ENCODE peak calls at places on chromosome 7, in nine cellular contexts. One of them, this sample, is unnamed.

GRCh38 chr7:151060416-151061234 is 1.2 kb downstream of the SLC4A2 start:
- DNase-seq in endothelial cell of umbilical vein: peak; percentile 32
- DNase-seq in cardiac muscle cell: peak; percentile 55
- DNase-seq in lung: no peak
- DNase-seq in brain microvascular endothelial cell: no peak
- DNase-seq in tibial nerve: no peak
- DNase-seq in left lung: peak; percentile 71
- DNase-seq in GM23338: no peak
- DNase-seq in ascending aorta: no peak
- DNase-seq in this sample: peak; percentile 57

GRCh38 chr7:157834501-157835143 is 497.8 kb downstream of the DNAJB6 start:
- DNase-seq in endothelial cell of umbilical vein: no peak
- DNase-seq in cardiac muscle cell: no peak
- DNase-seq in lung: no peak
- DNase-seq in brain microvascular endothelial cell: no peak
- DNase-seq in tibial nerve: no peak
- DNase-seq in left lung: no peak
- DNase-seq in GM23338: no peak
- DNase-seq in ascending aorta: no peak
- DNase-seq in this sample: no peak

GRCh38 chr7:23687011-23687410 is 7.0 kb downstream of the FAM221A start:
- DNase-seq in endothelial cell of umbilical vein: no peak
- DNase-seq in cardiac muscle cell: no peak
- DNase-seq in lung: no peak
- DNase-seq in brain microvascular endothelial cell: no peak
- DNase-seq in tibial nerve: no peak
- DNase-seq in left lung: no peak
- DNase-seq in GM23338: no peak
- DNase-seq in ascending aorta: no peak
- DNase-seq in this sample: no peak

GRCh38 chr7:149866817-149867447 is 6.8 kb upstream of the ATP6V0E2 start:
- DNase-seq in endothelial cell of umbilical vein: no peak
- DNase-seq in cardiac muscle cell: peak; percentile 93
- DNase-seq in lung: no peak
- DNase-seq in brain microvascular endothelial cell: peak; percentile 62
- DNase-seq in tibial nerve: no peak
- DNase-seq in left lung: no peak
- DNase-seq in GM23338: no peak
- DNase-seq in ascending aorta: no peak
- DNase-seq in this sample: peak; percentile 24

GRCh38 chr7:584122-584465 is 64.4 kb upstream of the PDGFA start:
- DNase-seq in endothelial cell of umbilical vein: no peak
- DNase-seq in cardiac muscle cell: no peak
- DNase-seq in lung: no peak
- DNase-seq in brain microvascular endothelial cell: no peak
- DNase-seq in tibial nerve: no peak
- DNase-seq in left lung: no peak
- DNase-seq in GM23338: no peak
- DNase-seq in ascending aorta: no peak
- DNase-seq in this sample: no peak

GRCh38 chr7:40815512-40815911 is 680.7 kb downstream of the SUGCT start:
- DNase-seq in endothelial cell of umbilical vein: no peak
- DNase-seq in cardiac muscle cell: no peak
- DNase-seq in lung: no peak
- DNase-seq in brain microvascular endothelial cell: no peak
- DNase-seq in tibial nerve: no peak
- DNase-seq in left lung: no peak
- DNase-seq in GM23338: no peak
- DNase-seq in ascending aorta: no peak
- DNase-seq in this sample: peak; percentile 93

GRCh38 chr7:1889556-1890181 is 219.6 kb downstream of the ELFN1 start:
- DNase-seq in endothelial cell of umbilical vein: no peak
- DNase-seq in cardiac muscle cell: peak; percentile 78
- DNase-seq in lung: no peak
- DNase-seq in brain microvascular endothelial cell: peak; percentile 73
- DNase-seq in tibial nerve: no peak
- DNase-seq in left lung: no peak
- DNase-seq in GM23338: no peak
- DNase-seq in ascending aorta: no peak
- DNase-seq in this sample: peak; percentile 60

GRCh38 chr7:151615058-151615457 is 95.4 kb upstream of the RHEB start:
- DNase-seq in endothelial cell of umbilical vein: no peak
- DNase-seq in cardiac muscle cell: no peak
- DNase-seq in lung: no peak
- DNase-seq in brain microvascular endothelial cell: no peak
- DNase-seq in tibial nerve: no peak
- DNase-seq in left lung: no peak
- DNase-seq in GM23338: no peak
- DNase-seq in ascending aorta: no peak
- DNase-seq in this sample: no peak

GRCh38 chr7:33836797-33837355 is 68.5 kb upstream of the BMPER start:
- DNase-seq in endothelial cell of umbilical vein: no peak
- DNase-seq in cardiac muscle cell: no peak
- DNase-seq in lung: no peak
- DNase-seq in brain microvascular endothelial cell: no peak
- DNase-seq in tibial nerve: no peak
- DNase-seq in left lung: no peak
- DNase-seq in GM23338: peak; percentile 63
- DNase-seq in ascending aorta: no peak
- DNase-seq in this sample: no peak

GRCh38 chr7:43278088-43278644 is 165.7 kb downstream of the HECW1 start:
- DNase-seq in endothelial cell of umbilical vein: no peak
- DNase-seq in cardiac muscle cell: no peak
- DNase-seq in lung: no peak
- DNase-seq in brain microvascular endothelial cell: no peak
- DNase-seq in tibial nerve: no peak
- DNase-seq in left lung: no peak
- DNase-seq in GM23338: no peak
- DNase-seq in ascending aorta: no peak
- DNase-seq in this sample: no peak

GRCh38 chr7:127392566-127393369 is at the start of gene ZNF800:
- DNase-seq in endothelial cell of umbilical vein: peak; percentile 85
- DNase-seq in cardiac muscle cell: peak; percentile 86
- DNase-seq in lung: peak; percentile 93
- DNase-seq in brain microvascular endothelial cell: peak; percentile 73
- DNase-seq in tibial nerve: peak; percentile 70
- DNase-seq in left lung: peak; percentile 94
- DNase-seq in GM23338: peak; percentile 83
- DNase-seq in ascending aorta: peak; percentile 63
- DNase-seq in this sample: peak; percentile 79

GRCh38 chr7:115910541-115911164 is 119.9 kb downstream of the TFEC start:
- DNase-seq in endothelial cell of umbilical vein: peak; percentile 64
- DNase-seq in cardiac muscle cell: peak; percentile 53
- DNase-seq in lung: no peak
- DNase-seq in brain microvascular endothelial cell: no peak
- DNase-seq in tibial nerve: no peak
- DNase-seq in left lung: no peak
- DNase-seq in GM23338: peak; percentile 70
- DNase-seq in ascending aorta: no peak
- DNase-seq in this sample: peak; percentile 69

DNA sequence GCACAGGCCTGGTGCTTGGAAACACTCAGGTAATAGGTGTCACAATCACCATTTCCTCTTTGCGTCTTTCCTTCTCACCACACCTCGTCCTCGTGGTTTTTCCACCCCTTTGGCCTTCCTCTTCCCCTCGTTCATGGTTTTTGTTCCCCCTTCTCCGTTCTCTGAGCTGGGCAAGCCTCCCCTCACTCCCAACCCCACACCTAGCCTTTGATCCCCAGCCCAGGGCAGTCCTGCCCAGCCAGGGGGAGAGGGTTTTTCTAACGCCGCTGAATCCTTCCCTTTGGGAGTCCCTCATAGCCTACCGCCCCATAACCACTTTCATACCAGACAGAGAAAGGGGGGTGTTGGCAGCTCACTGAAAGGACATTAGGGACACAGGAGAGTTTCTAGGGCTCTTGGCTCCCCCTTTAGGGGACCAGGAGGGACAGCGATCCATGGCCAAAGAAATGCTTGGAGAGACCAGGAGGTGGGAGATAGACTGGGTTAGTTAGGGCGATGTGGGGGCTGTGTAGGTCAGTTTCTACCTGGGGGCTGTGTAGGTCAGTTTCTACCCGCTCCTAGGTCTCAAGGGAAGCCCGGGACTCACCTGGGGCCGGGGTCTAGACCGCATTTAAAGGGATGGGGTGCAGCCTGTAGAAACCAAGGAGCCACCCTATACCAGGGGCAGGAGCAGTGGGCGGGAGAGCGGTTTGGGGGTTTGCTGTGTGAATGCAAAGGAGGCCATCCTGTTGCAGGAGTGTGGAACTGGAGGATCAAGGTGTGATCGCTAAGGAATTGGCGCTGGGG is 1.4 kb downstream of the EPHB4 start:
- DNase-seq in endothelial cell of umbilical vein: peak; percentile 47
- DNase-seq in cardiac muscle cell: peak; percentile 48
- DNase-seq in lung: no peak
- DNase-seq in brain microvascular endothelial cell: peak; percentile 17
- DNase-seq in tibial nerve: no peak
- DNase-seq in left lung: no peak
- DNase-seq in GM23338: peak; percentile 56
- DNase-seq in ascending aorta: no peak
- DNase-seq in this sample: peak; percentile 51
- TF ChIP-seq CTCF in endothelial cell of umbilical vein: peak; percentile 5
- TF ChIP-seq CTCF in cardiac muscle cell: peak; percentile 40
- TF ChIP-seq CTCF in lung: no peak
- TF ChIP-seq CTCF in brain microvascular endothelial cell: peak; percentile 62
- TF ChIP-seq CTCF in tibial nerve: no peak
- TF ChIP-seq CTCF in left lung: no peak
- TF ChIP-seq CTCF in GM23338: peak; percentile 47
- TF ChIP-seq CTCF in ascending aorta: no peak
- TF ChIP-seq CTCF in this sample: peak; percentile 28

GRCh38 chr7:131581241-131582157 is 25.1 kb upstream of the PODXL start:
- DNase-seq in endothelial cell of umbilical vein: peak; percentile 59
- DNase-seq in cardiac muscle cell: peak; percentile 20
- DNase-seq in lung: peak; percentile 30
- DNase-seq in brain microvascular endothelial cell: no peak
- DNase-seq in tibial nerve: no peak
- DNase-seq in left lung: no peak
- DNase-seq in GM23338: peak; percentile 47
- DNase-seq in ascending aorta: no peak
- DNase-seq in this sample: no peak

GRCh38 chr7:131586259-131586658 is 29.8 kb upstream of the PODXL start:
- DNase-seq in endothelial cell of umbilical vein: peak; percentile 47
- DNase-seq in cardiac muscle cell: no peak
- DNase-seq in lung: no peak
- DNase-seq in brain microvascular endothelial cell: no peak
- DNase-seq in tibial nerve: no peak
- DNase-seq in left lung: no peak
- DNase-seq in GM23338: no peak
- DNase-seq in ascending aorta: no peak
- DNase-seq in this sample: peak; percentile 22

GRCh38 chr7:131587315-131587923 is 31.0 kb upstream of the PODXL start:
- DNase-seq in endothelial cell of umbilical vein: no peak
- DNase-seq in cardiac muscle cell: no peak
- DNase-seq in lung: no peak
- DNase-seq in brain microvascular endothelial cell: no peak
- DNase-seq in tibial nerve: no peak
- DNase-seq in left lung: no peak
- DNase-seq in GM23338: no peak
- DNase-seq in ascending aorta: no peak
- DNase-seq in this sample: no peak

GRCh38 chr7:131586759-131587158 is 30.3 kb upstream of the PODXL start:
- DNase-seq in endothelial cell of umbilical vein: no peak
- DNase-seq in cardiac muscle cell: no peak
- DNase-seq in lung: no peak
- DNase-seq in brain microvascular endothelial cell: no peak
- DNase-seq in tibial nerve: no peak
- DNase-seq in left lung: no peak
- DNase-seq in GM23338: no peak
- DNase-seq in ascending aorta: no peak
- DNase-seq in this sample: no peak

DNA sequence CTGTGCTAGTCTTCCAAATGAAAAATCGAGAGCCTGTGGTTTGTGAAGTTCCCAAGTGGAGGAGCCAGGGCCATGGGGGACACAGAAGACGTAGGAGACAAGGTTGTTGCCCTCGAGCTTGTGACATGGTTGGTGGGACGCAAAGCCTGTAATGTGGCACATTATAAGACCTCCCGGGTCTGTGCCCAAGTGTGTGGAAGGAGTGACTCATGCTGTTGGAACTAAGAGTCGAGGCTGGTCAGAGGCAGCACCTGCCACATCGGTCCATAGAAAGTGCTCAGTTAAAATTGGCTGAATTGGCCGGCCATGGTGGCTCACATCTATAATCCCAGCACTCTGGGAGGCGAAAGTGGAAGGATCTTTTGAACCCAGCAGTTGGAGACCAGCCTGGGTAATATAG is 27.0 kb upstream of the PODXL start:
- DNase-seq in endothelial cell of umbilical vein: no peak
- DNase-seq in cardiac muscle cell: no peak
- DNase-seq in lung: no peak
- DNase-seq in brain microvascular endothelial cell: no peak
- DNase-seq in tibial nerve: no peak
- DNase-seq in left lung: no peak
- DNase-seq in GM23338: no peak
- DNase-seq in ascending aorta: no peak
- DNase-seq in this sample: no peak
- H3K4me3 ChIP-seq in endothelial cell of umbilical vein: no peak overlapping the region
- H3K4me3 ChIP-seq in cardiac muscle cell: no peak overlapping the region
- H3K4me3 ChIP-seq in lung: no peak overlapping the region
- H3K4me3 ChIP-seq in brain microvascular endothelial cell: no peak overlapping the region
- H3K4me3 ChIP-seq in tibial nerve: no peak overlapping the region
- H3K4me3 ChIP-seq in left lung: no peak overlapping the region
- H3K4me3 ChIP-seq in GM23338: no peak overlapping the region
- H3K4me3 ChIP-seq in ascending aorta: no peak overlapping the region
- H3K4me3 ChIP-seq in this sample: no peak overlapping the region

GRCh38 chr7:12062062-12062461 is 149.0 kb upstream of the TMEM106B start:
- DNase-seq in endothelial cell of umbilical vein: no peak
- DNase-seq in cardiac muscle cell: peak; percentile 8
- DNase-seq in lung: no peak
- DNase-seq in brain microvascular endothelial cell: no peak
- DNase-seq in tibial nerve: no peak
- DNase-seq in left lung: no peak
- DNase-seq in GM23338: peak; percentile 62
- DNase-seq in ascending aorta: no peak
- DNase-seq in this sample: no peak
- TF ChIP-seq CTCF in endothelial cell of umbilical vein: peak; percentile 11
- TF ChIP-seq CTCF in cardiac muscle cell: peak; percentile 44
- TF ChIP-seq CTCF in lung: no peak
- TF ChIP-seq CTCF in brain microvascular endothelial cell: peak; percentile 38
- TF ChIP-seq CTCF in tibial nerve: no peak
- TF ChIP-seq CTCF in left lung: peak; percentile 10
- TF ChIP-seq CTCF in GM23338: peak; percentile 61
- TF ChIP-seq CTCF in ascending aorta: no peak
- TF ChIP-seq CTCF in this sample: peak; percentile 46

DNA sequence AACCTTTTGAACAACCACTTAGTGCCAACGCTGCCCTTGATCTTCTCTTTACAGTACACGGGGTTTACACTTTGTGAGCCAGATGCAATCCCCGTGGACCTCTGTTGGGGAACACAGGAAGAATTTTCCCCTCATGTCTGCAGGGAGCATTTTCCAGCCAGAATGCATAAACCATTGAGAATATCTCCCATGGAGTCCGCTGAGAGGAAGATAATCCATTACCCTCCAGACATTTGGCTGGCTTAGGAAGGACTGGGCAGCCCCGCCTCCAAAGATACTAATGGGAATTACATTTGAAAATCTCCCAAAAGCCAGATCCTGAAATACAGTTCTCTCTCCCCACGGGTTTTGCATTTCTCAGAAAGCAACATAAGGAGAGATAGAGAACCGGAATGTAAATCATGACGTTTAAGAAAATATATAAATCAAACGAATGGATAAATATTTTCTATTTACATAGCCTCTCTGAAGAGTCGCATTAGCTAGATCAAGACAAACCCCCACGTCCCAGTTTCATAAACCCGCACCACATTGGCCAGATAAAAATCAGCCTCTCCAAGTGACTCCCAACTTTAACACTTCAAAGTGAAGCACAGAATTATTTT is 53.5 kb downstream of the TRIL start:
- DNase-seq in endothelial cell of umbilical vein: no peak
- DNase-seq in cardiac muscle cell: peak; percentile 22
- DNase-seq in lung: no peak
- DNase-seq in brain microvascular endothelial cell: no peak
- DNase-seq in tibial nerve: no peak
- DNase-seq in left lung: no peak
- DNase-seq in GM23338: no peak
- DNase-seq in ascending aorta: no peak
- DNase-seq in this sample: peak; percentile 55
- H3K4me3 ChIP-seq in endothelial cell of umbilical vein: no peak overlapping the region
- H3K4me3 ChIP-seq in cardiac muscle cell: no peak overlapping the region
- H3K4me3 ChIP-seq in lung: no peak overlapping the region
- H3K4me3 ChIP-seq in brain microvascular endothelial cell: peak overlapping the region; percentile 26
- H3K4me3 ChIP-seq in tibial nerve: peak overlapping the region; percentile 37
- H3K4me3 ChIP-seq in left lung: no peak overlapping the region
- H3K4me3 ChIP-seq in GM23338: no peak overlapping the region
- H3K4me3 ChIP-seq in ascending aorta: peak overlapping the region; percentile 10
- H3K4me3 ChIP-seq in this sample: peak overlapping the region; percentile 36

This sample was measured in fibroblast of the aortic adventitia.